ENCODE peak calls at places on chromosomes 5 and 9, in eight cellular contexts. T is AG04450; N is gastrocnemius medialis; O is activated CD8-positive, alpha-beta memory T cell treated with anti-CD3 and anti-CD28 coated beads for 24 hours; K is NCI-H345; I is mucosa of descending colon; H is CD4-positive, alpha-beta memory T cell; S is endodermal cell. R is an unnamed sample.
A peak's percentile ranks its signal among the peaks of the same experiment; 100 is the strongest.

GRCh38 chr9:93646640-93647178 is 70.3 kb downstream of the PHF2 start:
- DNase-seq in K (no peak), I (peak; percentile 22), T (no peak), O (peak; percentile 46), S (peak; percentile 41), N (no peak), H (no peak), R (no peak)

GRCh38 chr5:163889369-163889768 is 383.9 kb downstream of the MAT2B start:
- DNase-seq in O (no peak), T (peak; percentile 67), N (no peak), K (no peak), I (no peak), S (no peak), H (no peak), R (no peak)

GRCh38 chr5:144121577-144121976 is 48.9 kb downstream of the YIPF5 start:
- DNase-seq in I (no peak), H (no peak), O (no peak), T (no peak), S (no peak), K (no peak), N (no peak), R (no peak)

GRCh38 chr5:26343801-26344310 is 694.5 kb downstream of the CDH9 start:
- DNase-seq in T (no peak), O (no peak), N (no peak), H (no peak), S (no peak), I (no peak), K (no peak), R (no peak)

GRCh38 chr9:78783743-78784142 is 486.8 kb downstream of the PSAT1 start:
- DNase-seq in H (no peak), O (no peak), K (no peak), I (no peak), T (no peak), N (no peak), S (peak; percentile 49), R (no peak)

GRCh38 chr5:143186623-143187022 is 216.9 kb downstream of the NR3C1 start:
- DNase-seq in K (no peak), S (no peak), O (no peak), T (no peak), H (no peak), N (no peak), I (no peak), R (no peak)

GRCh38 chr9:89757776-89758528 is 153.1 kb downstream of the GADD45G start:
- DNase-seq in S (no peak), I (no peak), T (no peak), K (no peak), H (no peak), O (no peak), N (no peak), R (no peak)

GRCh38 chr9:110764006-110764405 is 95.4 kb downstream of the MUSK start:
- DNase-seq in K (no peak), S (no peak), H (no peak), N (no peak), T (no peak), O (no peak), I (no peak), R (no peak)

GRCh38 chr9:72951520-72952393 is 1.1 kb downstream of the ALDH1A1 start:
- DNase-seq in S (no peak), I (no peak), K (no peak), O (no peak), N (no peak), T (no peak), H (no peak), R (no peak)